ENCODE peak calls at places on chromosomes 5 and 9, in eight cellular contexts. One of them, this sample, is unnamed.

GRCh38 chr9:108521063-108521462 is 334.7 kb downstream of the ACTL7B start:
- DNase-seq in activated T-cell treated with anti-CD3 and anti-CD28 coated beads for 1 hour: no peak
- DNase-seq in NCI-H1930: no peak
- DNase-seq in T-helper 9 cell: no peak
- DNase-seq in NCI-H345: no peak
- DNase-seq in AG10803: peak; percentile 57
- DNase-seq in NCI-H187: no peak
- DNase-seq in activated CD8-positive, alpha-beta memory T cell treated with anti-CD3 and anti-CD28 coated beads for 48 hours: no peak
- DNase-seq in this sample: no peak

GRCh38 chr5:170095687-170096086 is 10.0 kb upstream of the FOXI1 start:
- DNase-seq in activated T-cell treated with anti-CD3 and anti-CD28 coated beads for 1 hour: no peak
- DNase-seq in NCI-H1930: no peak
- DNase-seq in T-helper 9 cell: no peak
- DNase-seq in NCI-H345: no peak
- DNase-seq in AG10803: peak; percentile 10
- DNase-seq in NCI-H187: no peak
- DNase-seq in activated CD8-positive, alpha-beta memory T cell treated with anti-CD3 and anti-CD28 coated beads for 48 hours: no peak
- DNase-seq in this sample: no peak

GRCh38 chr9:35306281-35306680 is 144.5 kb downstream of the UNC13B start:
- DNase-seq in activated T-cell treated with anti-CD3 and anti-CD28 coated beads for 1 hour: no peak
- DNase-seq in NCI-H1930: no peak
- DNase-seq in T-helper 9 cell: no peak
- DNase-seq in NCI-H345: no peak
- DNase-seq in AG10803: peak; percentile 51
- DNase-seq in NCI-H187: no peak
- DNase-seq in activated CD8-positive, alpha-beta memory T cell treated with anti-CD3 and anti-CD28 coated beads for 48 hours: no peak
- DNase-seq in this sample: no peak

GRCh38 chr9:37929441-37929895 is 25.5 kb upstream of the SLC25A51 start:
- DNase-seq in activated T-cell treated with anti-CD3 and anti-CD28 coated beads for 1 hour: no peak
- DNase-seq in NCI-H1930: no peak
- DNase-seq in T-helper 9 cell: no peak
- DNase-seq in NCI-H345: no peak
- DNase-seq in AG10803: peak; percentile 64
- DNase-seq in NCI-H187: no peak
- DNase-seq in activated CD8-positive, alpha-beta memory T cell treated with anti-CD3 and anti-CD28 coated beads for 48 hours: no peak
- DNase-seq in this sample: no peak

GRCh38 chr5:168163966-168164365 is 127.5 kb upstream of the WWC1 start:
- DNase-seq in activated T-cell treated with anti-CD3 and anti-CD28 coated beads for 1 hour: no peak
- DNase-seq in NCI-H1930: no peak
- DNase-seq in T-helper 9 cell: no peak
- DNase-seq in NCI-H345: no peak
- DNase-seq in AG10803: no peak
- DNase-seq in NCI-H187: no peak
- DNase-seq in activated CD8-positive, alpha-beta memory T cell treated with anti-CD3 and anti-CD28 coated beads for 48 hours: no peak
- DNase-seq in this sample: no peak

GRCh38 chr5:38532165-38532669 is 24.2 kb downstream of the LIFR start:
- DNase-seq in activated T-cell treated with anti-CD3 and anti-CD28 coated beads for 1 hour: no peak
- DNase-seq in NCI-H1930: no peak
- DNase-seq in T-helper 9 cell: no peak
- DNase-seq in NCI-H345: peak; percentile 70
- DNase-seq in AG10803: no peak
- DNase-seq in NCI-H187: peak; percentile 42
- DNase-seq in activated CD8-positive, alpha-beta memory T cell treated with anti-CD3 and anti-CD28 coated beads for 48 hours: no peak
- DNase-seq in this sample: no peak

GRCh38 chr9:130530932-130531331 is 48.4 kb upstream of the FUBP3 start:
- DNase-seq in activated T-cell treated with anti-CD3 and anti-CD28 coated beads for 1 hour: no peak
- DNase-seq in NCI-H1930: no peak
- DNase-seq in T-helper 9 cell: no peak
- DNase-seq in NCI-H345: no peak
- DNase-seq in AG10803: peak; percentile 57
- DNase-seq in NCI-H187: no peak
- DNase-seq in activated CD8-positive, alpha-beta memory T cell treated with anti-CD3 and anti-CD28 coated beads for 48 hours: no peak
- DNase-seq in this sample: no peak

GRCh38 chr5:167582263-167582662 is 709.2 kb upstream of the WWC1 start:
- DNase-seq in activated T-cell treated with anti-CD3 and anti-CD28 coated beads for 1 hour: no peak
- DNase-seq in NCI-H1930: no peak
- DNase-seq in T-helper 9 cell: no peak
- DNase-seq in NCI-H345: no peak
- DNase-seq in AG10803: no peak
- DNase-seq in NCI-H187: no peak
- DNase-seq in activated CD8-positive, alpha-beta memory T cell treated with anti-CD3 and anti-CD28 coated beads for 48 hours: no peak
- DNase-seq in this sample: no peak

GRCh38 chr5:150411245-150411979 is 1.3 kb downstream of the CD74 start:
- DNase-seq in activated T-cell treated with anti-CD3 and anti-CD28 coated beads for 1 hour: peak; percentile 49
- DNase-seq in NCI-H1930: no peak
- DNase-seq in T-helper 9 cell: peak; percentile 54
- DNase-seq in NCI-H345: no peak
- DNase-seq in AG10803: no peak
- DNase-seq in NCI-H187: no peak
- DNase-seq in activated CD8-positive, alpha-beta memory T cell treated with anti-CD3 and anti-CD28 coated beads for 48 hours: no peak
- DNase-seq in this sample: no peak

GRCh38 chr5:158139161-158139560 is 280.2 kb upstream of the CLINT1 start:
- DNase-seq in activated T-cell treated with anti-CD3 and anti-CD28 coated beads for 1 hour: no peak
- DNase-seq in NCI-H1930: no peak
- DNase-seq in T-helper 9 cell: no peak
- DNase-seq in NCI-H345: no peak
- DNase-seq in AG10803: peak; percentile 87
- DNase-seq in NCI-H187: no peak
- DNase-seq in activated CD8-positive, alpha-beta memory T cell treated with anti-CD3 and anti-CD28 coated beads for 48 hours: no peak
- DNase-seq in this sample: no peak

GRCh38 chr5:171484460-171484899 is 65.0 kb downstream of the FGF18 start:
- DNase-seq in activated T-cell treated with anti-CD3 and anti-CD28 coated beads for 1 hour: peak; percentile 42
- DNase-seq in NCI-H1930: no peak
- DNase-seq in T-helper 9 cell: peak; percentile 45
- DNase-seq in NCI-H345: no peak
- DNase-seq in AG10803: peak; percentile 18
- DNase-seq in NCI-H187: no peak
- DNase-seq in activated CD8-positive, alpha-beta memory T cell treated with anti-CD3 and anti-CD28 coated beads for 48 hours: peak; percentile 29
- DNase-seq in this sample: no peak

GRCh38 chr5:3999929-4000328 is 404.3 kb downstream of the IRX1 start:
- DNase-seq in activated T-cell treated with anti-CD3 and anti-CD28 coated beads for 1 hour: no peak
- DNase-seq in NCI-H1930: no peak
- DNase-seq in T-helper 9 cell: no peak
- DNase-seq in NCI-H345: no peak
- DNase-seq in AG10803: no peak
- DNase-seq in NCI-H187: peak; percentile 68
- DNase-seq in activated CD8-positive, alpha-beta memory T cell treated with anti-CD3 and anti-CD28 coated beads for 48 hours: no peak
- DNase-seq in this sample: no peak

GRCh38 chr9:95425910-95426551 is 90.7 kb downstream of the PTCH1 start:
- DNase-seq in activated T-cell treated with anti-CD3 and anti-CD28 coated beads for 1 hour: no peak
- DNase-seq in NCI-H1930: no peak
- DNase-seq in T-helper 9 cell: no peak
- DNase-seq in NCI-H345: no peak
- DNase-seq in AG10803: no peak
- DNase-seq in NCI-H187: no peak
- DNase-seq in activated CD8-positive, alpha-beta memory T cell treated with anti-CD3 and anti-CD28 coated beads for 48 hours: no peak
- DNase-seq in this sample: no peak

GRCh38 chr9:136741885-136742568 is 713 bp downstream of the LCN10 start:
- DNase-seq in activated T-cell treated with anti-CD3 and anti-CD28 coated beads for 1 hour: no peak
- DNase-seq in NCI-H1930: no peak
- DNase-seq in T-helper 9 cell: no peak
- DNase-seq in NCI-H345: no peak
- DNase-seq in AG10803: no peak
- DNase-seq in NCI-H187: no peak
- DNase-seq in activated CD8-positive, alpha-beta memory T cell treated with anti-CD3 and anti-CD28 coated beads for 48 hours: no peak
- DNase-seq in this sample: no peak